ENCODE peak calls at places on chromosomes 4 and X, in ten cellular contexts. E, B, D, A, N, I, H, R, Q and J are unnamed samples.
A peak's percentile ranks its signal among the peaks of the same experiment; 100 is the strongest.

GRCh38 chr4:107853444-107854325 is 29.0 kb downstream of the SGMS2 start:
- DNase-seq in E (no peak), B (no peak), D (no peak), A (peak; percentile 82), N (peak; percentile 83), I (no peak), H (no peak), R (peak; percentile 72), Q (no peak), J (peak; percentile 88)

GRCh38 chrX:152925835-152926234 is 28.0 kb downstream of the ZNF185 start:
- DNase-seq in E (no peak), B (no peak), D (no peak), A (no peak), N (no peak), I (no peak), H (no peak), R (no peak), Q (no peak), J (no peak)

GRCh38 chr4:41657561-41657960 is 91.0 kb downstream of the PHOX2B start:
- DNase-seq in E (no peak), B (no peak), D (no peak), A (no peak), N (no peak), I (no peak), H (no peak), R (peak; percentile 30), Q (no peak), J (peak; percentile 23)

GRCh38 chr4:2260336-2261109 is 1.4 kb downstream of the MXD4 start:
- DNase-seq in E (no peak), B (peak; percentile 35), D (peak; percentile 62), A (no peak), N (no peak), I (no peak), H (no peak), R (no peak), Q (peak; percentile 13), J (no peak)

GRCh38 chr4:172596206-172596605 is 572.4 kb upstream of the GALNT7 start:
- DNase-seq in E (no peak), B (no peak), D (no peak), A (no peak), N (no peak), I (no peak), H (no peak), R (no peak), Q (no peak), J (no peak)

GRCh38 chr4:168868044-168868855 is 141.8 kb downstream of the CBR4 start:
- DNase-seq in E (peak; percentile 52), B (no peak), D (no peak), A (peak; percentile 81), N (peak; percentile 95), I (no peak), H (no peak), R (peak; percentile 95), Q (no peak), J (peak; percentile 88)

GRCh38 chr4:82753725-82754410 is 44.7 kb downstream of the SCD5 start:
- DNase-seq in E (no peak), B (no peak), D (no peak), A (peak; percentile 48), N (no peak), I (no peak), H (no peak), R (peak; percentile 28), Q (no peak), J (no peak)

GRCh38 chr4:62816566-62816965 is 1592.7 kb downstream of the TECRL start:
- DNase-seq in E (no peak), B (no peak), D (no peak), A (no peak), N (no peak), I (no peak), H (no peak), R (no peak), Q (no peak), J (no peak)

GRCh38 chrX:138345801-138346200 is 365.7 kb downstream of the FGF13 start:
- DNase-seq in E (no peak), B (no peak), D (no peak), A (no peak), N (no peak), I (no peak), H (no peak), R (no peak), Q (no peak), J (no peak)

GRCh38 chrX:38260231-38260630 is 39.6 kb upstream of the SRPX start:
- DNase-seq in E (no peak), B (peak; percentile 49), D (no peak), A (peak; percentile 21), N (no peak), I (peak; percentile 25), H (no peak), R (peak; percentile 11), Q (no peak), J (peak; percentile 53)

GRCh38 chr4:5409980-5410618 is 298.3 kb downstream of the EVC2 start:
- DNase-seq in E (no peak), B (no peak), D (no peak), A (no peak), N (no peak), I (no peak), H (no peak), R (no peak), Q (no peak), J (no peak)

GRCh38 chrX:50068893-50069292 is 131.9 kb downstream of the AKAP4 start:
- DNase-seq in E (no peak), B (no peak), D (no peak), A (no peak), N (no peak), I (no peak), H (no peak), R (no peak), Q (no peak), J (no peak)

GRCh38 chrX:50067435-50068292 is 133.1 kb downstream of the AKAP4 start:
- DNase-seq in E (no peak), B (peak; percentile 74), D (no peak), A (peak; percentile 52), N (peak; percentile 22), I (no peak), H (no peak), R (peak; percentile 47), Q (no peak), J (peak; percentile 67)

GRCh38 chrX:50071507-50071906 is 129.3 kb downstream of the AKAP4 start:
- DNase-seq in E (no peak), B (no peak), D (no peak), A (no peak), N (no peak), I (no peak), H (no peak), R (no peak), Q (no peak), J (no peak)

GRCh38 chrX:50066318-50066937 is 134.4 kb downstream of the AKAP4 start:
- DNase-seq in E (no peak), B (no peak), D (no peak), A (no peak), N (no peak), I (no peak), H (no peak), R (no peak), Q (no peak), J (no peak)

GRCh38 chrX:50068293-50068568 is 132.6 kb downstream of the AKAP4 start:
- DNase-seq in E (no peak), B (peak; percentile 67), D (no peak), A (no peak), N (no peak), I (no peak), H (no peak), R (no peak), Q (no peak), J (no peak)
- H3K4me3 ChIP-seq in E (no peak overlapping the region), B (peak overlapping the region; percentile 34), D (no peak overlapping the region), A (no peak overlapping the region), N (no peak overlapping the region), I (no peak overlapping the region), H (no peak overlapping the region), R (no peak overlapping the region), Q (no peak overlapping the region), J (no peak overlapping the region)

DNA sequence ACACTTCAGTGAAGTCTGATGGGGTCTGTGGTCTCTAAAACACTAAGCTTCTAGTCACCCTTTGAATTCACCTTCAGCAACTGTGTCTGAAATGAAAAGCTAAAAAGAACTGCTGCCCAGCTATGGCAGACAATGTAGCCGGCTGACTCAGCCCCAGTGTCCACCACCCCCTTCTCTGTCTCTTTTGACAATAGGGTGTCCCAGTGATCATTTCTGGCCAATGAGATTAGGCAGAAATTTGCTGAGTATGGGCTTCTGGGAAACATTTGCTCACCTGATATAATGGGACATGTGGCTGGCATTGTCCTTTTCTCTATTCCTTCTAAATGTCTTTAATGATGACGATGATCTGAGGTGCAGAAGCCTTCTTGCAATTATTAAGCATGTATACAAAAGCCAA is 20.6 kb downstream of the IGFBP7 start:
- DNase-seq in E (no peak), B (no peak), D (no peak), A (no peak), N (no peak), I (no peak), H (no peak), R (no peak), Q (no peak), J (no peak)
- TF ChIP-seq CTCF in E (no peak), B (no peak), D (no peak), A (no peak), N (no peak), I (no peak), H (no peak), R (no peak), Q (no peak), J (no peak)

DNA sequence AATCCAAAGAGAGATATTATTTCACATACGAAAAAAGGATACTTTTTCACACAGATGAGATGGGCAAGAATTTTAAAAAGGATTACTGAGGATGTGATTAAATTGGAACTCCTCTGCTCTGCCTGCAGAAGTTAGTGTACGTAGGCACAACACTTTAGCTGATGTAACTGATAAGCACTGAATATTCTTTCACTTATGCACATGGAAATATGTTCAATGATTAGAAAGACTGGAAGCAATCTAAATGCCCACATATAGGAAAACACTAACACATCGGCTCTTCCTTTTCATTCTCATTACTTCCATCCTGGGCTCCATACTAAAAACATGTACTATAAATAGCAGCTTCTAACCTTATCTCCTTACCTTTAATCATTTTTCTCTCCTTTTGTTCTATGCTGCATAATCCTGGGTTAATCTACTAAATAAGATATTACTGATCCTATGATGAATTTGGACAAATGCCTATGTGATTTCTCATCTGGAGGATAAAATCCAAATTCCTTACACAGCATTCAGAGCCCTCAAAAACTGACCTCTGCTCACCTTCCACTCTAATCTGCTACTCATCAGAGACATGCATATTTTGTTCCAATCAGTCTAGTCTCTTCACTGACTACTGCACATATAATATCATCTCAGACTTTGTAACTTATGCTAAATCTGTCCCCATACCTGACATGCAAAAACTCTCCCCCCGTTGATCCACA is 197.8 kb downstream of the PDGFC start:
- DNase-seq in E (no peak), B (no peak), D (no peak), A (no peak), N (peak; percentile 81), I (no peak), H (no peak), R (peak; percentile 56), Q (no peak), J (peak; percentile 43)
- H3K4me3 ChIP-seq in E (no peak overlapping the region), B (no peak overlapping the region), D (no peak overlapping the region), A (no peak overlapping the region), N (peak overlapping the region; percentile 43), I (no peak overlapping the region), H (no peak overlapping the region), R (no peak overlapping the region), Q (no peak overlapping the region), J (no peak overlapping the region)

GRCh38 chrX:42616981-42617380 is 161.0 kb downstream of the PPP1R2C start:
- DNase-seq in E (no peak), B (no peak), D (no peak), A (no peak), N (no peak), I (no peak), H (no peak), R (no peak), Q (no peak), J (no peak)

GRCh38 chrX:42619068-42619467 is 158.9 kb downstream of the PPP1R2C start:
- DNase-seq in E (no peak), B (no peak), D (no peak), A (no peak), N (no peak), I (no peak), H (no peak), R (no peak), Q (no peak), J (no peak)

GRCh38 chrX:42615161-42615563 is 162.8 kb downstream of the PPP1R2C start:
- DNase-seq in E (no peak), B (peak; percentile 44), D (no peak), A (peak; percentile 5), N (no peak), I (peak; percentile 13), H (no peak), R (no peak), Q (no peak), J (no peak)
- TF ChIP-seq CTCF in E (no peak), B (no peak), D (no peak), A (peak; percentile 14), N (no peak), I (no peak), H (peak; percentile 33), R (no peak), Q (no peak), J (peak; percentile 2)